ENCODE peak calls at places on chromosomes 11 and 22, in four cellular contexts. J is K562, E is GM12878, K is HepG2. I is an unnamed sample.

GRCh38 chr11:31643831-31644230 is 134.3 kb downstream of the ELP4 start:
- DNase-seq in J (no peak), E (no peak), K (no peak), I (no peak)

GRCh38 chr11:62104816-62105610 is 18.8 kb upstream of the INCENP start:
- DNase-seq in J (peak; percentile 61), E (no peak), K (no peak), I (no peak)

GRCh38 chr11:127493330-127493729 is 492.8 kb upstream of the KIRREL3 start:
- DNase-seq in J (no peak), E (no peak), K (no peak), I (no peak)

GRCh38 chr11:106133529-106133928 is 56.1 kb downstream of the AASDHPPT start:
- DNase-seq in J (peak; percentile 5), E (no peak), K (no peak), I (no peak)

GRCh38 chr11:20125927-20126326 is 34.3 kb downstream of the DBX1 start:
- DNase-seq in J (no peak), E (no peak), K (no peak), I (no peak)

GRCh38 chr11:92826136-92826535 is 143.3 kb upstream of the MTNR1B start:
- DNase-seq in J (no peak), E (no peak), K (no peak), I (no peak)

GRCh38 chr22:22180738-22181514 is 63.7 kb upstream of the VPREB1 start:
- DNase-seq in J (no peak), E (no peak), K (no peak), I (no peak)

GRCh38 chr11:102882389-102883024 is 7.7 kb upstream of the MMP12 start:
- DNase-seq in J (no peak), E (peak; percentile 64), K (no peak), I (no peak)

GRCh38 chr11:66880484-66881211 is 23.8 kb downstream of the LRFN4 start:
- DNase-seq in J (no peak), E (no peak), K (no peak), I (no peak)

GRCh38 chr11:19777342-19778102 is 64.9 kb downstream of the NAV2 start:
- DNase-seq in J (peak; percentile 23), E (peak; percentile 65), K (peak; percentile 13), I (no peak)

DNA sequence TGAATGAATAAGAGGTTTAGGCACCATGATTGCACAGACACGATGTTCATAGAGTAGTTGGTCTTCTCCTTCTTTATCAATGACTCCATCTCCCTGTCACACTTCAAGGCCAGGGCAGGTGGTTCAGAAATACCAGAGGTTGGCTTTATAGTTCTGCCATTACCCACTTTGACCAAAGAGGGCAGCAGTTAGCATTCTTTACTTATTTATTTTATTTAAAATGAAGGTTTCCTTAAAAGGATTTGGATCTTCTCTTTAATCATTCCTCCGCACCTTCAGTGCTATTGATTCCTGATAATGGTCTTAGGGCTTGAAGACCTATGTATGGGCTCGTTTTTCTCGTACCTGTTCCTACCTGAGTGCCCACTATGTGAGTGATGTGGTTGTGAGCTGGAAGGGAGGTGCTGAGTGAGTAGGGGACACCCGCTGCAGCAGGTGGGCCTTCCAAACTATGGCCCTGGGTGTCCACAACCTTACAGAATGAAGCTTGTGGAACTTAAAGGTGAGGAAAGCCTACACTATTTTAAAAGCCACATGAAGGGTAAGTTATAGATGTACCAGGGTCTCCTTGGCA is 34.9 kb downstream of the TIMP3 start:
- DNase-seq in J (peak; percentile 33), E (no peak), K (peak; percentile 11), I (no peak)
- TF ChIP-seq CTCF in J (peak; percentile 54), E (peak; percentile 34), K (no peak), I (no peak)

GRCh38 chr11:70399681-70400112 is 1.4 kb downstream of the CTTN start:
- DNase-seq in J (peak; percentile 79), E (no peak), K (peak; percentile 78), I (peak; percentile 48)
- TF ChIP-seq TCF7 in J (no peak), E (no peak), K (no peak), I (no peak)

GRCh38 chr22:23774114-23774921 is 1.7 kb downstream of the MMP11 start:
- DNase-seq in J (no peak), E (no peak), K (peak; percentile 85), I (no peak)

GRCh38 chr22:23774922-23775436 is 2.3 kb downstream of the MMP11 start:
- DNase-seq in J (no peak), E (no peak), K (no peak), I (no peak)

GRCh38 chr22:23773247-23774113 is 831 bp downstream of the MMP11 start:
- DNase-seq in J (no peak), E (no peak), K (no peak), I (peak; percentile 35)

GRCh38 chr22:23769321-23769965 is 1.7 kb upstream of the CHCHD10 start:
- DNase-seq in J (no peak), E (no peak), K (no peak), I (no peak)

GRCh38 chr22:23772315-23773246 is at the start of gene MMP11:
- DNase-seq in J (peak; percentile 83), E (no peak), K (no peak), I (peak; percentile 70)
- TF ChIP-seq ATF3 in J (no peak), E (no peak), K (no peak), I (no peak)

GRCh38 chr11:125679397-125679796 is 1.2 kb downstream of the ACRV1 start:
- DNase-seq in J (no peak), E (no peak), K (no peak), I (no peak)
- TF ChIP-seq CTCF in J (no peak), E (no peak), K (no peak), I (no peak)

DNA sequence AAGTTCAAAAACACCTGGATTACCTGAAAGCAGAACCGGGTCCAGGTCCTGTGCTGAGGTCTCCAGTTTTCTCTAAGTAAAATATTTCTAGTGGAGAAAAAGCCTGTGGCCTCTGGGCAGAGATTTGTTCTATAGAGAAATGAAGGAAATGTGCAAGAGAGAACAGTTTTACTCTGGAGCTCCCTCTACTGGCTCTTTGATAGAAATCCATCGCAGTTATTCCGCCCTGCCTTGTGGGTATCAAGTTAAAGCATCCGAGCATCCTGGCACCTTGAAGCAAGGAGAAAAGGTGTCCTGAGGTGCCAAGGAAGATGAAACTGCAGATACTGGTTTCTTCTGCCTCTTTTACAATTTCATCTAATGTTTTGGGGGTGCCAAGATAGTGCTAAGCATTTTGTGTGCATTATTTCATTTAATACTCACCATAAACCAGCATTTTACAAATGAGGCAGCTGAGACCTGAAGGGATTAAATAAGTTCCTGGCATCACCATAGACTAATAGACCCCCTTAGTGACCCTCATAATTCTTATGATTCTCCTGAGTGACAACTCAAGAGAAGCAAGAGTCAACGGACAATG is 113.1 kb upstream of the HSD17B12 start:
- DNase-seq in J (peak; percentile 55), E (no peak), K (peak; percentile 44), I (no peak)
- TF ChIP-seq TCF7 in J (no peak), E (no peak), K (no peak), I (no peak)

DNA sequence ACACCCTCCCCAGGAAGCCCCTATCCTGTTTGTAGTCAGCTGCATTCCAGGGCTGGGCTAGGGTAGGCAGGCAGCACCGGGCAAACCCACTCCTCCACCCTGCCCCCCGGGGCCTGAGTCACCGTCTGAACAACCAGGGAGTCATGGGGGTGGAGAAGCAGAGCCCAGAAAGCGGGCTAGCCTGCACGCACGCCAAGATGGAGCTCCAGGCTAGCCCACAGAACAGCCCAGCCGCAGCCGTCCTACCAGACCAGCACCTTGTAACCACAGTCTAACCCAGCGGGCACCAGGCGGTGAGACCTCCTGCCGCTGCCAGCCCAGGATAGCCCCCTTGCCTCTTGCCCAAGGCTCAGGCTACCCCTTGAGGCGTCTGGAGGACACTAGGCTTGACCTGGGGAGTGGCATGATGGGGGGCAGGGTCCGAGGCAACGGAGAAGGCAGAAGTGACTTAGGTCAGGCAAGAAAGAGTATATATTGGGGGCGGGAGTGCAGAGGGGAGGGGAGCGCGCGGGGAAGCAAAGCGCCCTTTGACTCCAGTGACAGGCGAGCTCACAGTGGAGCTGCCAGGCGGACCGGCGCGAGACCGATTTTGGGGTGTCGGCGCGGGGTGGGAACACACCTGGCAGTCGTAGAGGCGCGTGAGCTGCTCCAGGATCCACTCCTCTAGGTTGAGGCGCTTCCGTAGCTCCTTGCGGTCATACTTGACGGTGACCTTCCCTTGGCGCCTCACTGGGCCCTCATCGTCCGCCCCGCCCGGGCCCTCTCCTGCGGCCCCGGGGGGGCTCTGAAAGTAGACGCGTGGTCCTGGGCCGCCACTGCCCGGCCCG is 733 bp downstream of the PPP1R14B start:
- DNase-seq in J (peak; percentile 68), E (no peak), K (peak; percentile 58), I (no peak)
- TF ChIP-seq ATF3 in J (peak; percentile 86), E (no peak), K (no peak), I (no peak)

GRCh38 chr11:134724779-134725140 is 312.7 kb upstream of the B3GAT1 start:
- DNase-seq in J (no peak), E (no peak), K (no peak), I (no peak)

GRCh38 chr11:134725211-134725610 is 313.2 kb upstream of the B3GAT1 start:
- DNase-seq in J (no peak), E (no peak), K (no peak), I (no peak)

GRCh38 chr11:134727204-134727603 is 315.2 kb upstream of the B3GAT1 start:
- DNase-seq in J (peak; percentile 38), E (no peak), K (no peak), I (no peak)

GRCh38 chr11:134727636-134728035 is 315.6 kb upstream of the B3GAT1 start:
- DNase-seq in J (no peak), E (no peak), K (no peak), I (no peak)

DNA sequence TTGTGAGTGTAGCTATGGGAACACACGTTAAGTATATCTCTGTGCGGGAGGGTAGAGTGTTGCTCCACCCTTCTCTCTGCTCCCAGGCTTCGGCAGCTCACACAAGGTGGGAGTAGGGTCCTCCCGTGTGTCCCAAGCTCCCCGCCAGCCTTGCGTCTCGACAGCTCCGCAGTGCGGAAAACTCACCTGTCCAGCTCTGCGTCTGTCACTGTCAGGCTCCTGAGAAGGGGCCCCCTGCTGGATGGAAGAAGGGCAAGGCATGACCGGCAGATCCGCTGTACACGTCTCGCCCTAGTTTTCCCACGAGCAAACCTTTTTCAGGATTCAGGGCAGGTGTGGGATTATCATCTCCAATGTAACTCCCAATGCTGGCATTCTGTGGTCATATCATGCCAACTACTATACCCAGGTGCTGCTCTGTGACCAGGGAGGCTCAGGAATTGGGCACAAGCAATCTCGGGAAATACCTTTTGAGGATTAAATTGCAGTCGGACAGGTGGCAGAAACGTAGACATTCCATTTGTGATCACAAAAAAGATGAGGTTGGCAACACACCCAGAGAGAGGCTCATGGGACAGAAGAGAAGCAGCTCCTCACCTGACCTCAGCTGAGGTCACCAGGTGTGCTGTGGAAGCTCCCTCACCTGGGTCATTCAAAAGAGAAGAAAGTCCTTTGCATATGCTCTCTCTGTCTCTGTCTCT is 314.0 kb upstream of the B3GAT1 start:
- DNase-seq in J (peak; percentile 54), E (no peak), K (peak; percentile 14), I (peak; percentile 50)
- TF ChIP-seq CTCF in J (peak; percentile 64), E (no peak), K (peak; percentile 57), I (no peak)

GRCh38 chr11:61045271-61045670 is 57.0 kb upstream of the CD5 start:
- DNase-seq in J (no peak), E (no peak), K (no peak), I (no peak)
- TF ChIP-seq TCF7 in J (no peak), E (no peak), K (no peak), I (no peak)

GRCh38 chr22:20967697-20968201 is 694 bp downstream of the AIFM3 start:
- DNase-seq in J (peak; percentile 79), E (no peak), K (no peak), I (peak; percentile 55)
- TF ChIP-seq ATF3 in J (no peak), E (no peak), K (no peak), I (no peak)